ENCODE peak calls at places on chromosomes 6 and 20, in six cellular contexts. L is body of pancreas, O is amniotic stem cell, N is progenitor cell of endocrine pancreas, Q is retinal pigment epithelial cell, H is ELR. F is an unnamed sample.

GRCh38 chr6:122116912-122117663 is 282.4 kb upstream of the HSF2 start:
- DNase-seq in L (peak), O (no peak), N (no peak), Q (no peak), H (no peak), F (no peak)

GRCh38 chr6:40391851-40392595 is 195.1 kb downstream of the LRFN2 start:
- DNase-seq in L (no peak), O (no peak), N (no peak), Q (no peak), H (no peak), F (no peak)

GRCh38 chr20:3430376-3431069 is 23.1 kb upstream of the DNAAF9 start:
- DNase-seq in L (no peak), O (no peak), N (no peak), Q (no peak), H (no peak), F (peak)

GRCh38 chr6:35718911-35719381 is 17.9 kb upstream of the ARMC12 start:
- DNase-seq in L (no peak), O (no peak), N (no peak), Q (no peak), H (no peak), F (peak)

GRCh38 chr6:112330877-112331260 is 16.3 kb upstream of the RFPL4B start:
- DNase-seq in L (no peak), O (no peak), N (no peak), Q (no peak), H (no peak), F (no peak)

GRCh38 chr20:58841539-58842264 is 9.0 kb downstream of the GNAS-AS1 start:
- DNase-seq in L (no peak), O (no peak), N (no peak), Q (no peak), H (no peak), F (no peak)

GRCh38 chr20:64152906-64153305 is 11.3 kb upstream of the MYT1 start:
- DNase-seq in L (no peak), O (no peak), N (no peak), Q (no peak), H (no peak), F (no peak)

GRCh38 chr6:124052120-124052519 is 248.5 kb downstream of the NKAIN2 start:
- DNase-seq in L (no peak), O (no peak), N (no peak), Q (no peak), H (no peak), F (no peak)

GRCh38 chr6:15246217-15247211 is 645 bp downstream of the JARID2 start:
- DNase-seq in L (no peak), O (no peak), N (no peak), Q (no peak), H (peak), F (no peak)

GRCh38 chr20:20223981-20224380 is 143.9 kb upstream of the INSM1 start:
- DNase-seq in L (no peak), O (no peak), N (no peak), Q (no peak), H (no peak), F (no peak)

GRCh38 chr20:25023316-25023715 is 30.8 kb upstream of the APMAP start:
- DNase-seq in L (peak), O (no peak), N (no peak), Q (no peak), H (no peak), F (no peak)

GRCh38 chr6:126914172-126914571 is 204.3 kb upstream of the RSPO3 start:
- DNase-seq in L (no peak), O (no peak), N (no peak), Q (no peak), H (no peak), F (no peak)

GRCh38 chr6:32176476-32177181 is 745 bp upstream of the AGPAT1 start:
- DNase-seq in L (no peak), O (peak), N (no peak), Q (no peak), H (peak), F (no peak)

GRCh38 chr6:105272783-105273182 is 93.0 kb upstream of the POPDC3 start:
- DNase-seq in L (peak), O (no peak), N (no peak), Q (peak), H (peak), F (no peak)

GRCh38 chr6:166423051-166423745 is 40.5 kb upstream of the MPC1 start:
- DNase-seq in L (no peak), O (no peak), N (no peak), Q (no peak), H (no peak), F (no peak)

GRCh38 chr20:43749734-43750294 is 23.0 kb upstream of the GTSF1L start:
- DNase-seq in L (peak), O (no peak), N (peak), Q (no peak), H (peak), F (no peak)

F was measured in GF-D8.